ENCODE peak calls at places on chromosome 11, in four cellular contexts. W is activated CD4-positive, CD25-positive, alpha-beta regulatory T cell; D is LHCN-M2; K is fibroblast of the conjunctiva. F is an unnamed sample.

GRCh38 chr11:3028808-3029207 is 28.4 kb downstream of the CARS1 start:
- DNase-seq in K (no peak), W (no peak), D (no peak), F (no peak)

GRCh38 chr11:75777461-75778110 is 9.0 kb downstream of the DGAT2 start:
- DNase-seq in D (no peak), K (no peak), W (no peak), F (no peak)

GRCh38 chr11:70495351-70496310 is 97.3 kb downstream of the CTTN start:
- DNase-seq in D (no peak), W (no peak), K (no peak), F (no peak)

GRCh38 chr11:116750070-116750718 is 22.6 kb downstream of the BUD13 start:
- DNase-seq in W (no peak), K (no peak), D (no peak), F (no peak)

GRCh38 chr11:123063396-123064267 is 1.7 kb upstream of the HSPA8 start:
- DNase-seq in K (peak), D (peak), W (no peak), F (no peak)

GRCh38 chr11:12411806-12412727 is 34.7 kb downstream of the PARVA start:
- DNase-seq in K (peak), W (no peak), D (peak), F (peak)

GRCh38 chr11:8206251-8207079 is 37.6 kb upstream of the RIC3 start:
- DNase-seq in W (no peak), D (no peak), K (no peak), F (no peak)

GRCh38 chr11:77560605-77561004 is 29.1 kb upstream of the AQP11 start:
- DNase-seq in D (peak), K (no peak), W (no peak), F (no peak)

GRCh38 chr11:118438314-118438931 is 2.1 kb downstream of the KMT2A start:
- DNase-seq in K (peak), D (peak), W (no peak), F (no peak)

GRCh38 chr11:57775474-57775873 is 13.9 kb downstream of the CTNND1 start:
- DNase-seq in K (no peak), W (no peak), D (peak), F (no peak)

GRCh38 chr11:85827768-85828639 is 17.1 kb upstream of the SYTL2 start:
- DNase-seq in W (no peak), K (peak), D (peak), F (no peak)

GRCh38 chr11:47620836-47621378 is 21.5 kb downstream of the MTCH2 start:
- DNase-seq in W (no peak), D (no peak), K (no peak), F (no peak)

GRCh38 chr11:34719303-34719848 is 98.5 kb downstream of the EHF start:
- DNase-seq in K (no peak), W (no peak), D (no peak), F (no peak)

GRCh38 chr11:70498976-70499801 is 100.9 kb downstream of the CTTN start:
- DNase-seq in W (no peak), D (no peak), K (no peak), F (no peak)

GRCh38 chr11:130449996-130450419 is 1.6 kb downstream of the ADAMTS15 start:
- DNase-seq in D (no peak), K (peak), W (no peak), F (no peak)

GRCh38 chr11:59218893-59219292 is 6.2 kb upstream of the MPEG1 start:
- DNase-seq in W (no peak), D (no peak), K (no peak), F (no peak)

GRCh38 chr11:61768376-61769076 is 16.1 kb downstream of the MYRF start:
- DNase-seq in K (no peak), W (no peak), D (no peak), F (no peak)